ENCODE peak calls at places on chromosomes 12 and 14, in six cellular contexts. M is NCI-H2081; G is fibroblast of mammary gland; S is stimulated activated CD4-positive, alpha-beta T cell treated with anti-CD3 and anti-CD28 coated beads, Interleukin-15, amount 100 ng/mL, for 1 hour; B is AG08396; W is HT-29. C is an unnamed sample.

GRCh38 chr14:29453045-29453444 is 474.6 kb downstream of the PRKD1 start:
- DNase-seq in M (no peak), G (no peak), S (no peak), B (no peak), W (no peak), C (no peak)

GRCh38 chr12:55019784-55020183 is at the start of gene NEUROD4:
- DNase-seq in M (no peak), G (peak), S (no peak), B (peak), W (peak), C (peak)

GRCh38 chr14:63672417-63673180 is 30.9 kb upstream of the WDR89 start:
- DNase-seq in M (no peak), G (peak), S (no peak), B (no peak), W (peak), C (no peak)

GRCh38 chr12:20368653-20369163 is 371 bp downstream of the PDE3A start:
- DNase-seq in M (no peak), G (peak), S (no peak), B (peak), W (no peak), C (no peak)

GRCh38 chr14:24938593-24938992 is 111.4 kb downstream of the STXBP6 start:
- DNase-seq in M (no peak), G (no peak), S (no peak), B (no peak), W (no peak), C (no peak)

GRCh38 chr12:67661311-67662011 is 12.9 kb downstream of the DYRK2 start:
- DNase-seq in M (no peak), G (peak), S (no peak), B (no peak), W (no peak), C (no peak)

GRCh38 chr14:36524220-36524837 is 4.3 kb upstream of the NKX2-1 start:
- DNase-seq in M (no peak), G (no peak), S (no peak), B (peak), W (no peak), C (no peak)

GRCh38 chr12:9787340-9787737 is 26.6 kb upstream of the CD69 start:
- DNase-seq in M (no peak), G (peak), S (no peak), B (no peak), W (no peak), C (no peak)

GRCh38 chr14:21026988-21027315 is 2.1 kb upstream of the NDRG2 start:
- DNase-seq in M (no peak), G (no peak), S (no peak), B (no peak), W (no peak), C (no peak)

GRCh38 chr14:90301580-90302181 is 30.1 kb downstream of the NRDE2 start:
- DNase-seq in M (peak), G (peak), S (no peak), B (peak), W (peak), C (peak)